ENCODE peak calls at places on chromosomes 7 and 10, in seven cellular contexts. R is HepG2, M is transverse colon, B is endothelial cell of umbilical vein, L is upper lobe of left lung, P is HCT116, K is spleen. C is an unnamed sample.

GRCh38 chr7:139731802-139732470 is 45.9 kb downstream of the HIPK2 start:
- DNase-seq in R (peak; percentile 80), M (peak; percentile 89), B (peak; percentile 81), L (peak; percentile 94), P (peak; percentile 79), K (no peak), C (peak; percentile 91)

GRCh38 chr7:6416516-6417145 is 31.1 kb downstream of the DAGLB start:
- DNase-seq in R (peak; percentile 9), M (no peak), B (no peak), L (no peak), P (no peak), K (no peak), C (no peak)

GRCh38 chr10:62025901-62026879 is 124.7 kb downstream of the ARID5B start:
- DNase-seq in R (no peak), M (no peak), B (no peak), L (no peak), P (no peak), K (no peak), C (no peak)

GRCh38 chr10:122139627-122140151 is 131.4 kb upstream of the BTBD16 start:
- DNase-seq in R (no peak), M (no peak), B (no peak), L (no peak), P (no peak), K (no peak), C (no peak)

GRCh38 chr7:36155811-36156361 is 2.8 kb downstream of the EEPD1 start:
- DNase-seq in R (no peak), M (peak; percentile 47), B (no peak), L (no peak), P (no peak), K (no peak), C (peak; percentile 57)

GRCh38 chr7:132576723-132577089 is 436 bp upstream of the PLXNA4 start:
- DNase-seq in R (no peak), M (no peak), B (no peak), L (no peak), P (no peak), K (no peak), C (no peak)

GRCh38 chr7:148921806-148922205 is 37.7 kb upstream of the EZH2 start:
- DNase-seq in R (no peak), M (peak; percentile 73), B (no peak), L (no peak), P (no peak), K (no peak), C (no peak)

GRCh38 chr7:47470567-47471357 is 111.1 kb downstream of the TNS3 start:
- DNase-seq in R (peak; percentile 95), M (peak; percentile 56), B (no peak), L (no peak), P (no peak), K (no peak), C (no peak)

GRCh38 chr7:149838992-149839408 is 825 bp downstream of the ZNF862 start:
- DNase-seq in R (no peak), M (no peak), B (peak; percentile 44), L (peak; percentile 19), P (no peak), K (no peak), C (no peak)

GRCh38 chr10:114045071-114045737 is 1.5 kb downstream of the ADRB1 start:
- DNase-seq in R (no peak), M (peak; percentile 23), B (peak; percentile 22), L (peak; percentile 64), P (no peak), K (peak; percentile 89), C (no peak)

GRCh38 chr7:37504791-37505190 is 56.1 kb upstream of the ELMO1 start:
- DNase-seq in R (no peak), M (no peak), B (peak; percentile 79), L (no peak), P (no peak), K (no peak), C (no peak)

GRCh38 chr10:28463676-28464395 is 69.1 kb upstream of the WAC start:
- DNase-seq in R (no peak), M (peak; percentile 46), B (no peak), L (peak; percentile 65), P (no peak), K (no peak), C (peak; percentile 54)

GRCh38 chr7:129367349-129367699 is 66.9 kb upstream of the STRIP2 start:
- DNase-seq in R (no peak), M (no peak), B (no peak), L (no peak), P (no peak), K (no peak), C (no peak)

GRCh38 chr7:132145466-132145865 is 430.8 kb downstream of the PLXNA4 start:
- DNase-seq in R (no peak), M (no peak), B (peak; percentile 88), L (no peak), P (no peak), K (no peak), C (peak; percentile 57)

GRCh38 chr10:69065406-69066361 is 22.2 kb upstream of the SRGN start:
- DNase-seq in R (no peak), M (no peak), B (peak; percentile 36), L (no peak), P (no peak), K (no peak), C (no peak)

GRCh38 chr7:36946401-36946739 is 222.1 kb upstream of the AOAH start:
- DNase-seq in R (no peak), M (no peak), B (no peak), L (no peak), P (no peak), K (no peak), C (no peak)

GRCh38 chr10:34333513-34333912 is 481.6 kb downstream of the PARD3 start:
- DNase-seq in R (no peak), M (no peak), B (no peak), L (no peak), P (no peak), K (no peak), C (no peak)

GRCh38 chr10:34047389-34047788 is 712.9 kb upstream of the NRP1 start:
- DNase-seq in R (no peak), M (no peak), B (no peak), L (no peak), P (no peak), K (no peak), C (no peak)

GRCh38 chr7:98802088-98802780 is 67.6 kb downstream of the TMEM130 start:
- DNase-seq in R (peak; percentile 14), M (peak; percentile 10), B (no peak), L (peak; percentile 28), P (peak; percentile 55), K (no peak), C (no peak)

GRCh38 chr10:108787932-108788331 is 1135.4 kb downstream of the XPNPEP1 start:
- DNase-seq in R (no peak), M (no peak), B (no peak), L (no peak), P (no peak), K (no peak), C (no peak)

GRCh38 chr7:117229350-117229749 is 93.5 kb downstream of the WNT2 start:
- DNase-seq in R (no peak), M (no peak), B (no peak), L (no peak), P (no peak), K (no peak), C (no peak)

GRCh38 chr7:69843653-69844052 is 245.4 kb downstream of the AUTS2 start:
- DNase-seq in R (no peak), M (no peak), B (no peak), L (no peak), P (no peak), K (no peak), C (no peak)

GRCh38 chr7:20063645-20064044 is 153.5 kb downstream of the MACC1 start:
- DNase-seq in R (no peak), M (no peak), B (no peak), L (no peak), P (no peak), K (no peak), C (no peak)

GRCh38 chr10:96606216-96606615 is 19.4 kb upstream of the TM9SF3 start:
- DNase-seq in R (no peak), M (no peak), B (no peak), L (no peak), P (no peak), K (no peak), C (no peak)

GRCh38 chr10:124728071-124728829 is 15.9 kb downstream of the FAM53B start:
- DNase-seq in R (no peak), M (peak; percentile 39), B (peak; percentile 67), L (no peak), P (no peak), K (peak; percentile 79), C (no peak)
- TF ChIP-seq POLR2AphosphoS5 in R (no peak), M (no peak), B (no peak), L (peak; percentile 47), P (no peak), K (peak; percentile 83), C (no peak)

DNA sequence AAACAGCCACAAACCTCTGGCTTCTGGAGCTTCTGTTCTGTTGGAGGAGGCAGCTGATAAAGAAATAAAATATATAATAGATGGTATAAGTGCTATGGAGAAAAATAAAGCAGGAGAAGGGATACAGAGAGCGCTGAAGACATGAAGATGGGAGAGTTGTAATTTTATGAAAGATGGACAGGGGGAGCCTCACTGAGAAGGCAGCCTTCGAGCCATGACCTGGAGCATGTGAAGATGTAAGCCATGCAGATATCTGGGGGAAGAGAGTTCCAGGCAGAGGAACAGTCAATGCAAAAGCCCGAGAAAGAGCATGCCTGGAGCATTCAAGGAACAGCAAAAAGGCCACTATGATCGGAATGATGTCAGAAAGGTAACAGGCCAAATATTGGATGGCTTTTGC is 187.5 kb downstream of the KIAA1217 start:
- DNase-seq in R (no peak), M (no peak), B (no peak), L (no peak), P (no peak), K (no peak), C (no peak)
- TF ChIP-seq CTCF in R (peak; percentile 34), M (no peak), B (no peak), L (no peak), P (peak; percentile 13), K (no peak), C (no peak)

DNA sequence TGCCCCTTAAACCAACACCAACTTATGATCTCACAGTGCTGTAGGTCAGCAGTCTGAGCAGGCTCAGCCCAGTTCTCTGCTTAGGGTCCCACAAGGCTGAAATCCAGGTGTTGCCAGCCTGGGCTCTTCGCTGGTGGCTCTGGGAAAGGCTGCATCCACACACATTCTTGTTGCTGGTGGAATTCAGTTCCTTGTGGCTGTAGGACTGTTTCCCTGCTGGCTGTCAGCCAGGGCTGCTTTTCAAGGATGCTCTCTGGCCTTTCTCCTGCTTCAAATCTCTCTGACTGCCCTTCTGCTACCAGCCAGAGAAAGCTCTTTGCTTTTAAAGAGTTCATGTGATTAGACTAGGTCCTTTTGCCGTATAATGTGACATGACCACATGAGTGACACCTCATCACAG is 15.3 kb downstream of the POLL start:
- DNase-seq in R (no peak), M (no peak), B (no peak), L (no peak), P (no peak), K (no peak), C (no peak)
- TF ChIP-seq POLR2A in R (no peak), M (no peak), B (no peak), L (no peak), P (no peak), K (no peak), C (no peak)

DNA sequence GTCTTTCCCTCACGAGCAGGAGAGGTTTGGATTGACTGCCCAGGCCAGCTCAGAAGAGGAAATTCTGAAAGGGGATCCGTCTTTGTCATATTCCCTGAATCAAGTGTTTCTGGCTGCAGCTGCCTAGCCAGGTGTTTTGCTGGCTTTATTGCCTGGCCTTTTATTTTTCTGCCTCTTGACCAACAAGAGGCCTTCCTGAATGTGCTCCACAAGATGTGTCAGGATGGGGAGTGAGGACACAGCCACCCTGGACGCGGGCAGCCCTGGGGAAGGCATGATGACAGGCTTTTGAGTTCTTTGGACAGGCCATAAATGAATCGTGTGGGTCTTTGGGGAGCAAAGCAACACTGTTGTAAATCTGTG is 163.6 kb downstream of the CAMK1D start:
- DNase-seq in R (no peak), M (no peak), B (no peak), L (no peak), P (no peak), K (no peak), C (no peak)
- TF ChIP-seq POLR2AphosphoS5 in R (no peak), M (no peak), B (no peak), L (no peak), P (no peak), K (no peak), C (no peak)

C was measured in breast epithelium.